ENCODE peak calls at places on chromosomes 11 and 22, in nine cellular contexts. H is stimulated activated naive CD8-positive, alpha-beta T cell treated with anti-CD3 and anti-CD28 coated beads, Interleukin-15, Interleukin-2, amounts not matched to agents 100 U/mL and 50 U/mL, for 24 hours; Y is mesenteric fat pad; A is dorsolateral prefrontal cortex; T is activated CD4-positive, alpha-beta T cell treated with anti-CD3 and anti-CD28 coated beads for 36 hours; N is naive thymus-derived CD8-positive, alpha-beta T cell; M is SK-N-MC; V is left lobe of liver; C is progenitor cell of endocrine pancreas. W is an unnamed sample.

GRCh38 chr22:29704528-29705285 is 15.1 kb upstream of the CABP7 start:
- DNase-seq in H (no peak), Y (no peak), A (peak), T (no peak), N (no peak), M (no peak), V (no peak), C (no peak), W (no peak)

GRCh38 chr11:121881806-121882205 is 234.2 kb downstream of the BLID start:
- DNase-seq in H (no peak), Y (no peak), A (no peak), T (no peak), N (no peak), M (no peak), V (no peak), C (no peak), W (no peak)

GRCh38 chr11:27740362-27741024 is 40.2 kb upstream of the BDNF start:
- DNase-seq in H (no peak), Y (no peak), A (no peak), T (no peak), N (no peak), M (no peak), V (no peak), C (no peak), W (no peak)

GRCh38 chr11:38498721-38499120 is 1900.7 kb upstream of the RAG2 start:
- DNase-seq in H (no peak), Y (no peak), A (no peak), T (no peak), N (no peak), M (no peak), V (no peak), C (no peak), W (no peak)

GRCh38 chr22:37746366-37747089 is 49.7 kb downstream of the TRIOBP start:
- DNase-seq in H (peak), Y (no peak), A (no peak), T (peak), N (no peak), M (no peak), V (no peak), C (peak), W (peak)

GRCh38 chr22:49663823-49664222 is 163.8 kb downstream of the BRD1 start:
- DNase-seq in H (peak), Y (peak), A (no peak), T (peak), N (no peak), M (no peak), V (no peak), C (no peak), W (no peak)

GRCh38 chr22:44023404-44024287 is 456 bp upstream of the PARVB start:
- DNase-seq in H (peak), Y (no peak), A (no peak), T (peak), N (no peak), M (no peak), V (peak), C (peak), W (peak)

GRCh38 chr11:23732026-23732425 is 764.8 kb upstream of the LUZP2 start:
- DNase-seq in H (no peak), Y (no peak), A (no peak), T (no peak), N (no peak), M (no peak), V (no peak), C (no peak), W (no peak)

GRCh38 chr11:134616048-134616447 is 204.0 kb upstream of the B3GAT1 start:
- DNase-seq in H (no peak), Y (no peak), A (no peak), T (no peak), N (no peak), M (no peak), V (no peak), C (no peak), W (no peak)

GRCh38 chr22:35352214-35353111 is 28.4 kb upstream of the HMOX1 start:
- DNase-seq in H (peak), Y (no peak), A (no peak), T (peak), N (no peak), M (no peak), V (no peak), C (no peak), W (peak)

GRCh38 chr11:66625041-66625751 is 8.8 kb downstream of the RBM14 start:
- DNase-seq in H (no peak), Y (no peak), A (no peak), T (no peak), N (no peak), M (no peak), V (no peak), C (no peak), W (no peak)

GRCh38 chr22:20761536-20761935 is 12.4 kb upstream of the SERPIND1 start:
- DNase-seq in H (no peak), Y (no peak), A (no peak), T (no peak), N (no peak), M (no peak), V (no peak), C (no peak), W (no peak)

GRCh38 chr22:26471522-26471921 is 12.1 kb downstream of the HPS4 start:
- DNase-seq in H (no peak), Y (no peak), A (no peak), T (no peak), N (no peak), M (no peak), V (no peak), C (no peak), W (peak)

GRCh38 chr11:73236879-73237278 is 18.8 kb downstream of the P2RY2 start:
- DNase-seq in H (peak), Y (no peak), A (peak), T (peak), N (no peak), M (no peak), V (no peak), C (no peak), W (no peak)

GRCh38 chr11:118283311-118283636 is 19.2 kb upstream of the MPZL2 start:
- DNase-seq in H (no peak), Y (no peak), A (no peak), T (no peak), N (no peak), M (no peak), V (no peak), C (no peak), W (no peak)

GRCh38 chr11:4683020-4683419 is 14.6 kb downstream of the OR51E2 start:
- DNase-seq in H (no peak), Y (no peak), A (no peak), T (no peak), N (no peak), M (no peak), V (no peak), C (no peak), W (no peak)

GRCh38 chr22:26377170-26377825 is 51.8 kb upstream of the ASPHD2 start:
- DNase-seq in H (no peak), Y (no peak), A (no peak), T (peak), N (no peak), M (no peak), V (no peak), C (no peak), W (no peak)

GRCh38 chr22:29765905-29766631 is 739 bp downstream of the ZMAT5 start:
- DNase-seq in H (peak), Y (no peak), A (no peak), T (peak), N (no peak), M (no peak), V (no peak), C (peak), W (no peak)

W was measured in upper lobe of left lung.